ENCODE peak calls at places on chromosomes 13 and 19, in nine cellular contexts. A, O, J, W, G, S, I, T and C are unnamed samples.

GRCh38 chr19:18948075-18948975 is 7.3 kb upstream of the HOMER3 start:
- DNase-seq in A (no peak), O (no peak), J (no peak), W (no peak), G (no peak), S (no peak), I (no peak), T (no peak), C (no peak)

GRCh38 chr13:30499338-30499737 is 33.6 kb upstream of the HMGB1 start:
- DNase-seq in A (no peak), O (no peak), J (no peak), W (no peak), G (no peak), S (no peak), I (no peak), T (no peak), C (no peak)

GRCh38 chr19:19257836-19258588 is 15.1 kb downstream of the TM6SF2 start:
- DNase-seq in A (no peak), O (no peak), J (no peak), W (no peak), G (no peak), S (no peak), I (no peak), T (no peak), C (no peak)

GRCh38 chr13:39297023-39297422 is 258.8 kb downstream of the NHLRC3 start:
- DNase-seq in A (no peak), O (no peak), J (no peak), W (no peak), G (no peak), S (no peak), I (no peak), T (no peak), C (no peak)

GRCh38 chr19:8304841-8305621 is 3.1 kb downstream of the CD320 start:
- DNase-seq in A (no peak), O (no peak), J (peak; percentile 94), W (peak; percentile 33), G (peak; percentile 90), S (peak; percentile 58), I (no peak), T (no peak), C (no peak)

GRCh38 chr19:29260477-29261317 is 47.7 kb upstream of the UQCRFS1 start:
- DNase-seq in A (no peak), O (no peak), J (peak; percentile 63), W (peak; percentile 14), G (peak; percentile 66), S (peak; percentile 60), I (peak; percentile 21), T (no peak), C (no peak)

GRCh38 chr19:55113570-55114039 is 3.8 kb downstream of the PPP1R12C start:
- DNase-seq in A (no peak), O (no peak), J (peak; percentile 80), W (no peak), G (peak; percentile 53), S (peak; percentile 60), I (no peak), T (no peak), C (no peak)

GRCh38 chr19:28316464-28316863 is 896.5 kb downstream of the UQCRFS1 start:
- DNase-seq in A (no peak), O (no peak), J (no peak), W (no peak), G (no peak), S (no peak), I (no peak), T (no peak), C (no peak)

GRCh38 chr13:27419333-27419732 is 5.1 kb upstream of the GTF3A start:
- DNase-seq in A (no peak), O (no peak), J (no peak), W (no peak), G (no peak), S (no peak), I (no peak), T (no peak), C (no peak)

GRCh38 chr13:77563110-77563509 is 27.6 kb downstream of the SCEL start:
- DNase-seq in A (no peak), O (no peak), J (peak; percentile 16), W (no peak), G (no peak), S (no peak), I (no peak), T (no peak), C (no peak)

GRCh38 chr19:4455742-4456565 is 1.6 kb downstream of the UBXN6 start:
- DNase-seq in A (no peak), O (no peak), J (no peak), W (no peak), G (peak; percentile 72), S (no peak), I (peak; percentile 59), T (no peak), C (no peak)

GRCh38 chr13:42393573-42394360 is 121.8 kb downstream of the AKAP11 start:
- DNase-seq in A (no peak), O (no peak), J (no peak), W (no peak), G (no peak), S (no peak), I (no peak), T (no peak), C (no peak)

GRCh38 chr19:3682741-3683404 is 17.4 kb downstream of the PIP5K1C start:
- DNase-seq in A (no peak), O (no peak), J (no peak), W (no peak), G (peak; percentile 67), S (no peak), I (no peak), T (no peak), C (no peak)

GRCh38 chr13:112333756-112334543 is 42.2 kb upstream of the SPACA7 start:
- DNase-seq in A (no peak), O (no peak), J (no peak), W (no peak), G (peak; percentile 46), S (no peak), I (no peak), T (no peak), C (no peak)

GRCh38 chr19:1067341-1068103 is 555 bp downstream of the ARHGAP45 start:
- DNase-seq in A (no peak), O (no peak), J (no peak), W (no peak), G (no peak), S (no peak), I (no peak), T (no peak), C (peak; percentile 76)

GRCh38 chr19:17872251-17873001 is 681 bp downstream of the SLC5A5 start:
- DNase-seq in A (no peak), O (no peak), J (no peak), W (peak; percentile 46), G (no peak), S (no peak), I (no peak), T (no peak), C (peak; percentile 42)

GRCh38 chr19:46428278-46429141 is at the start of gene PNMA8C:
- DNase-seq in A (no peak), O (no peak), J (peak; percentile 87), W (peak; percentile 57), G (peak; percentile 71), S (peak; percentile 87), I (peak; percentile 89), T (peak; percentile 86), C (peak; percentile 20)

GRCh38 chr13:35770756-35771291 is 294.3 kb upstream of the MAB21L1 start:
- DNase-seq in A (no peak), O (no peak), J (no peak), W (no peak), G (no peak), S (no peak), I (no peak), T (no peak), C (no peak)

GRCh38 chr19:1016647-1017114 is 4.2 kb downstream of the TMEM259 start:
- DNase-seq in A (no peak), O (no peak), J (no peak), W (no peak), G (no peak), S (no peak), I (no peak), T (no peak), C (no peak)